ENCODE peak calls at places on chromosomes 12 and 14, in seven cellular contexts. P, C, J, R, N, U and H are unnamed samples.

GRCh38 chr12:123253606-123254459 is 17.8 kb downstream of the CDK2AP1 start:
- DNase-seq in P (no peak), C (no peak), J (no peak), R (no peak), N (no peak), U (no peak), H (no peak)

GRCh38 chr14:96145116-96145864 is 59.3 kb upstream of the BDKRB2 start:
- DNase-seq in P (no peak), C (no peak), J (no peak), R (no peak), N (no peak), U (no peak), H (no peak)

GRCh38 chr14:93906341-93907329 is 20.5 kb upstream of the FAM181A start:
- DNase-seq in P (peak; percentile 77), C (no peak), J (peak; percentile 59), R (peak; percentile 63), N (peak; percentile 47), U (peak; percentile 68), H (peak; percentile 83)

GRCh38 chr14:34718750-34719304 is 4.4 kb upstream of the CFL2 start:
- DNase-seq in P (no peak), C (no peak), J (no peak), R (no peak), N (no peak), U (no peak), H (no peak)

GRCh38 chr14:64762044-64763034 is 58.1 kb downstream of the PLEKHG3 start:
- DNase-seq in P (peak; percentile 87), C (no peak), J (peak; percentile 35), R (peak; percentile 51), N (no peak), U (peak; percentile 83), H (peak; percentile 50)

GRCh38 chr14:63295991-63296630 is 22.6 kb downstream of the GPHB5 start:
- DNase-seq in P (no peak), C (no peak), J (no peak), R (no peak), N (no peak), U (no peak), H (no peak)

GRCh38 chr12:46109343-46110219 is 119.2 kb upstream of the SCAF11 start:
- DNase-seq in P (no peak), C (no peak), J (no peak), R (no peak), N (no peak), U (no peak), H (no peak)

GRCh38 chr12:32906407-32907165 is 10.0 kb upstream of the PKP2 start:
- DNase-seq in P (no peak), C (peak; percentile 78), J (peak; percentile 74), R (no peak), N (no peak), U (no peak), H (no peak)

GRCh38 chr14:101518611-101519048 is 42.7 kb upstream of the DIO3 start:
- DNase-seq in P (no peak), C (no peak), J (no peak), R (no peak), N (no peak), U (no peak), H (no peak)

GRCh38 chr14:54465654-54466053 is 23.1 kb downstream of the GMFB start:
- DNase-seq in P (no peak), C (no peak), J (no peak), R (no peak), N (no peak), U (peak; percentile 4), H (no peak)

GRCh38 chr12:123058471-123058870 is 78.0 kb downstream of the ARL6IP4 start:
- DNase-seq in P (no peak), C (no peak), J (no peak), R (no peak), N (no peak), U (no peak), H (no peak)

GRCh38 chr14:56181666-56182065 is 63.5 kb downstream of the PELI2 start:
- DNase-seq in P (no peak), C (no peak), J (no peak), R (no peak), N (no peak), U (no peak), H (peak; percentile 61)

GRCh38 chr12:34398706-34399630 is 376.7 kb downstream of the ALG10 start:
- DNase-seq in P (peak; percentile 1), C (no peak), J (no peak), R (no peak), N (no peak), U (no peak), H (no peak)

GRCh38 chr14:99188721-99189120 is 83.3 kb downstream of the BCL11B start:
- DNase-seq in P (peak; percentile 49), C (no peak), J (no peak), R (no peak), N (no peak), U (no peak), H (no peak)

GRCh38 chr12:117724545-117724944 is 244.2 kb downstream of the KSR2 start:
- DNase-seq in P (no peak), C (no peak), J (no peak), R (no peak), N (no peak), U (peak; percentile 2), H (no peak)

GRCh38 chr14:70567791-70568190 is 32.7 kb downstream of the MED6 start:
- DNase-seq in P (peak; percentile 17), C (no peak), J (peak; percentile 64), R (peak; percentile 28), N (peak; percentile 7), U (peak; percentile 6), H (peak; percentile 33)

GRCh38 chr14:20477211-20477876 is 8.1 kb downstream of the PNP start:
- DNase-seq in P (peak; percentile 65), C (no peak), J (no peak), R (no peak), N (no peak), U (peak; percentile 76), H (no peak)

GRCh38 chr14:93543766-93544165 is 113.0 kb downstream of the UNC79 start:
- DNase-seq in P (peak; percentile 42), C (no peak), J (peak; percentile 10), R (peak; percentile 19), N (no peak), U (peak; percentile 10), H (peak; percentile 42)

GRCh38 chr12:105696-106095 is 39.1 kb downstream of the IQSEC3 start:
- DNase-seq in P (no peak), C (no peak), J (no peak), R (no peak), N (no peak), U (no peak), H (no peak)

GRCh38 chr12:106118-106561 is 39.6 kb downstream of the IQSEC3 start:
- DNase-seq in P (no peak), C (peak; percentile 68), J (peak; percentile 17), R (peak; percentile 7), N (no peak), U (peak; percentile 41), H (no peak)

GRCh38 chr12:109446-109845 is 42.9 kb downstream of the IQSEC3 start:
- DNase-seq in P (no peak), C (no peak), J (no peak), R (no peak), N (no peak), U (no peak), H (no peak)

GRCh38 chr12:109872-110271 is 43.3 kb downstream of the IQSEC3 start:
- DNase-seq in P (no peak), C (no peak), J (no peak), R (no peak), N (no peak), U (peak; percentile 30), H (no peak)

GRCh38 chr12:108594-108993 is 42.0 kb downstream of the IQSEC3 start:
- DNase-seq in P (peak; percentile 77), C (no peak), J (no peak), R (no peak), N (no peak), U (no peak), H (peak; percentile 48)
- TF ChIP-seq JUND in P (no peak), C (no peak), J (no peak), R (no peak), N (no peak), U (no peak), H (no peak)

GRCh38 chr12:3148366-3149000 is 71.3 kb downstream of the TSPAN9 start:
- DNase-seq in P (no peak), C (no peak), J (no peak), R (no peak), N (no peak), U (no peak), H (no peak)
- TF ChIP-seq JUND in P (no peak), C (no peak), J (no peak), R (no peak), N (no peak), U (no peak), H (no peak)

DNA sequence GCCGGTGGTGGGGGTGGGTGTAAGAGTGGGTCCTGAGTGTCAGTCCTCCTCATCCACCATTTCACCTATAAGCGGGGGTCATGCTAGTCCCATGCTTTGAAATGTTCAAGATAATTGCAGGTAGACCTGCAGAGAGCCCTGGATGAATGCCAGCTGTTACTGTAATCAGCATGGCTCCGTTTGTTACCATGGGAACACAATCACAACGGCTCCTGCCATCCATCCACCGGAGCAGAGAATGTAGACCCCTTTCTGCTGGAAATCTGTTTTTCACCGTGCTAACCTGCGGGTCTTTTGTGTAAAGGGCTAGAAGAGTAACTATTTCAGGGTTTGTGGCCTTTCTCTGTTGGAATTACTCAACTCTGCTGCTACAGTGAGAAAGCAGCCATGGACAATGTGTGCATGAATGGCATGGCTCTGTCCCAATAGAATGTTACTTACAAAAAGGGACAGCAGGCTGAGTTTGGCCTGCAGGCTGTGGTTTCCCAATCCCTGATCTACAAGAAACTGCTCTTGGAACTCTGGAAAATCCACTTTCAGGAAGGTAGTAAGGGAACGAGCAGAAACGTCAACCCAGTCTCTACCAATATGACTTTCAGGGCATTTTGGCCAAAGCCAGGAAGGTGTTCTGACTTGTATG is 36.1 kb downstream of the KCTD10 start:
- DNase-seq in P (peak; percentile 57), C (no peak), J (no peak), R (no peak), N (no peak), U (no peak), H (peak; percentile 44)
- TF ChIP-seq JUND in P (no peak), C (no peak), J (no peak), R (no peak), N (no peak), U (no peak), H (no peak)

GRCh38 chr12:6452245-6452731 is 446 bp downstream of the TAPBPL start:
- DNase-seq in P (peak; percentile 54), C (no peak), J (no peak), R (no peak), N (no peak), U (peak; percentile 12), H (no peak)

GRCh38 chr12:6450869-6451347 is 934 bp upstream of the TAPBPL start:
- DNase-seq in P (no peak), C (no peak), J (no peak), R (no peak), N (no peak), U (no peak), H (no peak)

GRCh38 chr12:6450091-6450868 is 1.6 kb upstream of the TAPBPL start:
- DNase-seq in P (no peak), C (no peak), J (no peak), R (no peak), N (no peak), U (no peak), H (no peak)

GRCh38 chr12:6451348-6452244 is at the start of gene TAPBPL:
- DNase-seq in P (peak; percentile 88), C (peak; percentile 75), J (peak; percentile 89), R (no peak), N (no peak), U (peak; percentile 38), H (peak; percentile 39)

GRCh38 chr12:6452908-6453630 is 1.2 kb downstream of the TAPBPL start:
- DNase-seq in P (no peak), C (no peak), J (no peak), R (no peak), N (no peak), U (no peak), H (no peak)
- TF ChIP-seq JUND in P (no peak), C (no peak), J (no peak), R (no peak), N (no peak), U (no peak), H (no peak)